ENCODE peak calls at places on chromosomes 1 and 21, in four cellular contexts. O is GM12865; R is CD8-positive, alpha-beta T cell; C is neural progenitor cell. J is an unnamed sample.

GRCh38 chr1:180282401-180282800 is 52.3 kb downstream of the LHX4 start:
- DNase-seq in C (no peak), O (no peak), R (no peak), J (no peak)

GRCh38 chr1:206930210-206930798 is 8.6 kb upstream of the FCMR start:
- DNase-seq in C (no peak), R (peak), O (peak), J (no peak)

GRCh38 chr1:154866995-154867795 is 2.9 kb downstream of the KCNN3 start:
- DNase-seq in R (no peak), O (no peak), C (peak), J (no peak)

GRCh38 chr1:203099760-203100159 is 13.9 kb upstream of the MYOG start:
- DNase-seq in R (peak), C (no peak), O (no peak), J (no peak)

GRCh38 chr1:29703596-29703995 is 467.3 kb downstream of the PTPRU start:
- DNase-seq in R (no peak), C (peak), O (peak), J (no peak)

GRCh38 chr1:18373882-18374493 is 106.7 kb upstream of the KLHDC7A start:
- DNase-seq in O (peak), R (no peak), C (peak), J (peak)

GRCh38 chr1:220528679-220529529 is 968 bp downstream of the MARK1 start:
- DNase-seq in R (no peak), O (peak), C (peak), J (peak)

GRCh38 chr1:54312874-54313316 is 93.3 kb downstream of the SSBP3 start:
- DNase-seq in C (peak), O (no peak), R (no peak), J (no peak)

GRCh38 chr21:26847951-26848350 is 2.7 kb upstream of the ADAMTS1 start:
- DNase-seq in O (no peak), R (no peak), C (no peak), J (no peak)

DNA sequence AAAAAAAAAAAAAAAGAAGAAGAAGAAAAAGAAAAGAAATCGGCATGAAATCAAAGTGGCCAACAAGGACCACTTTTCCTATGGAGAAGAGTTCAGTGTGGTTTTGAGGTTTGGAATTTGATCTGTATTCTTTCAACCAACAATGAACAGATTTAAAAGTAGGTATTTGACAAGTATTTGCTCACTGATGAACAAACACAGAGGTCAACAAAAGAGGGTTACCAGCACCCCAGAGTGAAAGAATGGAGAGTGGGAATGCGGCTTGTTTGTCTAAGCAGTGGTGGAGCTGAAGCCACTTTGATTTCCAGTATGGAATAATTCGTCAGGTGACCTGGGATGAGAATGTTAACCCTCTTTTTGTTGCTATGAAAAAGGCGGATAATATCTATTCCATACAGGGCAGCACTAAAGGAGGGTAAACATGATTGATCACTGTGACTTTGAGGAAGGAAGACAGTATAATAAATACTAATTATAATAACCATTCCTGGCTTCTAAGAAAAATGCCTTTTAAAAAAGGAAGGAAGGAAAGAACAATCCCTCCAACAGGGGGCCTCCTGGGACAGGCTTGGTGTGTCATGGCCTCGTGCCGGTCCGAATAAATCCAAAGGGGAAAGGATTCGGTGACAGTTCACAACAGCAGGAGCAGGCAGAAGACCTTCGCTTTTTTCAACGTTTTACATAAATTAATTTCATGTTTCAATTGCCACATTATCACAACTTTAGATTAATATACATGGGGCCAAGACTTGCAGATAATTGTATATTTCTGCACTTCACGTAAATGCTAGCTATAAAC is 37.2 kb upstream of the SIM2 start:
- DNase-seq in O (no peak), R (no peak), C (peak), J (no peak)
- TF ChIP-seq CTCF in O (no peak), R (no peak), C (peak), J (peak)

DNA sequence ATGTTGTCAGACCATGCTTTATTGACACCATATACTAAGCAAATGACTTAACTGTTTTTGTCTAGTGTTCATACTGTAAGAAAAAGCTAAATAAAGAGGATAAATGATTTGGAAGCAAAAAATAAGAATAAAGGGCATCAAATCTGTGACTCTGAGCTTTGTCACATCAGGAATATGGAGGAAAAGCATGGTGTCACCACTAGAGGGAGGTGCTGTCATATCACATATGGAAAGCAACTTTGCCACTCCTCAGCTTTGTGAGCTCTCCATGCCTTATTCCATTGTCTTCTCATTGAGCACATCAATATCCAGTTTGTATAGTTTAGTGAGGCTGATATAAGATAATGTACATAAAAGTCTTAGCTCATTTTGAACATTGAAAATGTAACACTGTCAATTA is 20.8 kb upstream of the GBP1 start:
- DNase-seq in O (peak), C (no peak), R (no peak), J (no peak)
- TF ChIP-seq CTCF in O (peak), C (no peak), R (peak), J (no peak)

DNA sequence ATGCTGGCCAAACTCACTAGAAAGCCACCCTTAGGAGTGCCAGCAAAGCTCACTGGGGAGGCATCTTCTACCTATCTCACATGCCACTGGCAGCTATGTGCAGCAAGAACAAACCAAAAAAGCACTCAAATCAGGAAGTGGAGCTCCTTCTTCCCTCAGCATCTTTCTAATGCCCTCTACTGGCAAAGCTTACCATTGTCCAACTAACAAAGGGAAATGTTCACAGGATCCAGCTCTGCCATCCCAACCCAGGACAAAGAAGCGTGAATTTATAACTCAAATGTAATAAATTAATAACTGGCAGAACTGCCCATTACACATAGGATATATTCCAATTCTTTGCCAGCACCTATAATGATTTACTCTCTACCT is 38.9 kb downstream of the LEPR start:
- DNase-seq in O (peak), R (no peak), C (peak), J (no peak)
- TF ChIP-seq CTCF in O (peak), R (no peak), C (peak), J (peak)

DNA sequence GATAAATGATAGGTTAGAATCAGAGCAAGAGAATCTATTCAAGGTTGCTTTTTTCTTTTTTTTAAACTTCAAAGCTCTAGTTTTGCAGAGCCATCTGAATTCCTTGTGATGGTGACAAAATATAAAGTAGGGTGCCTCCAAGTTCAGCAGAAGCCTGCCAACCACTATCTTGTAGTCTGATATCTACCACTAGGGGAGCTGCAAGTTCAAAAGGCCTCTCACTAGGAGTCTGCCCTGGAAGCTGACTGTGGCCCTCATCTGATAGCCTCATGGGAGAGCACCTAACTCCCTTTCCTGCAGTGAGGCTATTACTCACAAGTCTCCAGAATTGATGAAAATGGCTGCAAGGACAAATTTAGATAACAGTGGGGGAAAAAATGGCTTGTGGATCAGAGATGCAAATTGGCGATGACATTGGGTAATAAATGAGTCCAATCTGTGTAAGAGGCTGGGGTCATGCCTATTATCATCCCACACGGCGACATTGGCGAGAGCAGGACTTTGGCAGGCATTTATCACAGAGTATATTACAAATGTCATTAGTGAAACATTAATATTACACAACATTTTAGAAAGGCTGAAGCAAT is 10.7 kb upstream of the ZP4 start:
- DNase-seq in C (peak), O (peak), R (no peak), J (no peak)
- TF ChIP-seq CTCF in C (peak), O (peak), R (no peak), J (peak)

J was measured in progenitor cell of endocrine pancreas.